ENCODE peak calls at places on chromosomes 11 and 22, in nine cellular contexts. I is endodermal cell, K is WERI-Rb-1, L is uterus, H is body of pancreas, Q is right lobe of liver, B is AG04450, P is tibial nerve, D is HCT116. U is an unnamed sample.

GRCh38 chr11:68843703-68844312 is 2.1 kb upstream of the CPT1A start:
- DNase-seq in Q (peak), K (no peak), B (no peak), H (peak), L (peak), I (peak), P (no peak), D (peak), U (no peak)

GRCh38 chr11:70115778-70116177 is 37.7 kb downstream of the ANO1 start:
- DNase-seq in K (no peak), P (no peak), I (no peak), H (no peak), D (no peak), Q (no peak), L (no peak), B (no peak), U (no peak)

GRCh38 chr22:48919187-48919590 is 908.5 kb downstream of the BRD1 start:
- DNase-seq in H (no peak), B (no peak), K (peak), D (no peak), I (no peak), L (no peak), P (no peak), Q (no peak), U (no peak)

GRCh38 chr22:42646569-42647525 is 2.3 kb downstream of the CYB5R3 start:
- DNase-seq in L (peak), Q (peak), B (no peak), K (no peak), H (peak), D (no peak), I (no peak), P (no peak), U (no peak)

GRCh38 chr22:45683680-45684079 is 12.0 kb downstream of the ATXN10 start:
- DNase-seq in D (no peak), H (no peak), L (no peak), B (no peak), Q (no peak), P (no peak), I (no peak), K (no peak), U (no peak)

GRCh38 chr11:45169310-45170072 is 23.1 kb downstream of the PRDM11 start:
- DNase-seq in P (no peak), L (no peak), D (no peak), B (no peak), I (no peak), H (no peak), K (no peak), Q (no peak), U (no peak)

GRCh38 chr11:134460881-134461280 is 48.8 kb upstream of the B3GAT1 start:
- DNase-seq in Q (peak), D (no peak), I (no peak), K (no peak), B (no peak), P (no peak), H (no peak), L (no peak), U (no peak)

GRCh38 chr11:127383026-127383425 is 382.5 kb upstream of the KIRREL3 start:
- DNase-seq in H (no peak), I (no peak), L (no peak), B (no peak), K (no peak), P (no peak), Q (no peak), D (no peak), U (no peak)

GRCh38 chr11:33598426-33599069 is 102.1 kb downstream of the C11orf91 start:
- DNase-seq in Q (no peak), B (no peak), I (peak), D (no peak), K (no peak), H (peak), L (no peak), P (no peak), U (no peak)

GRCh38 chr11:13104619-13105236 is 95.6 kb downstream of the RASSF10 start:
- DNase-seq in P (no peak), D (no peak), B (no peak), K (no peak), Q (no peak), L (no peak), I (no peak), H (no peak), U (no peak)

GRCh38 chr22:49352361-49353169 is 475.1 kb downstream of the BRD1 start:
- DNase-seq in K (no peak), L (no peak), I (peak), Q (no peak), B (no peak), P (no peak), H (no peak), D (no peak), U (no peak)

GRCh38 chr11:69682221-69682620 is 7.1 kb upstream of the LTO1 start:
- DNase-seq in H (no peak), K (no peak), D (no peak), P (no peak), Q (no peak), B (no peak), I (no peak), L (no peak), U (no peak)

GRCh38 chr11:33790088-33790487 is 15.8 kb upstream of the FBXO3 start:
- DNase-seq in Q (no peak), H (no peak), I (no peak), P (no peak), L (no peak), D (no peak), B (no peak), K (peak), U (no peak)

GRCh38 chr22:20244744-20245576 is 23.2 kb downstream of the RTN4R start:
- DNase-seq in D (no peak), I (no peak), K (no peak), H (no peak), Q (no peak), P (no peak), L (no peak), B (no peak), U (no peak)

GRCh38 chr11:46295312-46295995 is 18.0 kb downstream of the CREB3L1 start:
- DNase-seq in I (peak), B (no peak), H (peak), L (peak), P (peak), Q (no peak), D (no peak), K (peak), U (no peak)

GRCh38 chr22:41479671-41480396 is 10.9 kb downstream of the ACO2 start:
- DNase-seq in H (no peak), K (no peak), D (no peak), Q (no peak), B (no peak), I (peak), L (no peak), P (no peak), U (no peak)

GRCh38 chr22:43001271-43002197 is 13.4 kb downstream of the PACSIN2 start:
- DNase-seq in B (no peak), K (no peak), H (no peak), P (no peak), I (no peak), L (no peak), Q (no peak), D (no peak), U (no peak)

GRCh38 chr11:116686891-116687290 is 85.9 kb downstream of the BUD13 start:
- DNase-seq in D (no peak), L (no peak), K (peak), Q (no peak), I (peak), B (no peak), P (no peak), H (no peak), U (no peak)

GRCh38 chr11:22510741-22511140 is 114.9 kb downstream of the FANCF start:
- DNase-seq in H (no peak), K (no peak), D (no peak), Q (no peak), L (no peak), I (no peak), P (no peak), B (no peak), U (no peak)

GRCh38 chr11:120256779-120257178 is 16.8 kb downstream of the POU2F3 start:
- DNase-seq in B (no peak), I (no peak), L (no peak), D (no peak), K (no peak), Q (no peak), P (no peak), H (no peak), U (no peak)

GRCh38 chr22:18110944-18111758 is 542 bp downstream of the TUBA8 start:
- DNase-seq in B (no peak), K (no peak), L (no peak), Q (no peak), H (no peak), I (no peak), D (no peak), P (no peak), U (no peak)

GRCh38 chr22:18110194-18110943 is at the start of gene TUBA8:
- DNase-seq in K (peak), I (peak), B (no peak), H (peak), L (peak), P (no peak), Q (peak), D (no peak), U (peak)

GRCh38 chr22:18111759-18112330 is 1.2 kb downstream of the TUBA8 start:
- DNase-seq in K (no peak), L (no peak), B (no peak), Q (no peak), P (no peak), D (no peak), H (no peak), I (no peak), U (no peak)

GRCh38 chr22:18108187-18108586 is 2.4 kb upstream of the TUBA8 start:
- DNase-seq in K (no peak), Q (no peak), B (no peak), L (no peak), P (no peak), D (no peak), I (no peak), H (no peak), U (no peak)

GRCh38 chr22:18109410-18110193 is 1.0 kb upstream of the TUBA8 start:
- DNase-seq in P (no peak), L (no peak), K (no peak), B (no peak), I (no peak), H (no peak), D (no peak), Q (no peak), U (no peak)
- H3K27ac ChIP-seq in P (no peak), L (no peak), K (no peak), B (no peak), I (no peak), H (no peak), D (no peak), Q (no peak), U (no peak)

DNA sequence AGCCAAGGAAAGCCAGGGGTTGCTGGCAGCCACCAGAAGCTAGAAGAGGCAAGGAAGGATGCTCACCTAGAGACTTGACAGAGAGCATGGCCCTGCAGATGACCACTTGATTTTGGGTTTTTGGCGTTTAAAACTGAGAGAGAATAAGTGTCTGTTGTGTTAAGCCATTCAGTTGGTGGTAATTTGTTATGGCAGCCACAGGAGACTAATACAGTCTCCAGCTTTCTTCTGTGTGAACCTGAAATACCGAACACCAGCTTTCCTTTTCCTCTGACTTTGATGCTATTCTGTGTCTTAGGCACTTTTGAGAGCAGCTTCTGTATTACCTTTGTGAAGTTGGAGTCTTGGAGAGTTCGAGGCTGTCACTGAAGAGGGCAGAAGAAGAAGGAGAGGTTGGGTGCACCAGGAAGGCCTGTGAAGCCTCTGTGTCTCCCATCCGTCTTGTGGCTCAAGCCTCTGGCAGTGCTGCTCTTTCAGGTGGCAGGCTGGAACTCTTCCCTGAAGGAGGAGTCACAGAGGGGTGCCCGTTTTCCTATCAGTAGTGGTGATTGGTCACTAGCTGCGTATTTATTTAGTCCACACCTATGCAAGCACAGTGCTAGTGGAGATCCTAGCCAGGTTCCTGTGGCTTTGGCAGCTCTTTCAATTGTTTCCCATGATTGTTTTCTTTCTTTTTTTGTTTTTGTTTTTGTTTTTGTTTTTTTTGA is 2.5 kb downstream of the TBC1D22A start:
- DNase-seq in Q (no peak), K (no peak), P (no peak), B (no peak), H (peak), D (no peak), I (peak), L (no peak), U (no peak)
- H3K4me3 ChIP-seq in Q (no peak), K (no peak), P (no peak), B (no peak), H (no peak), D (no peak), I (peak), L (no peak), U (no peak)

GRCh38 chr11:20090654-20091374 is 69.5 kb downstream of the DBX1 start:
- DNase-seq in D (no peak), H (no peak), P (no peak), Q (no peak), K (peak), L (no peak), I (no peak), B (no peak), U (no peak)
- TF ChIP-seq CTCF in D (no peak), H (no peak), P (no peak), Q (no peak), K (no peak), L (no peak), I (no peak), B (no peak), U (no peak)

GRCh38 chr22:32911526-32911925 is 110.0 kb downstream of the TIMP3 start:
- DNase-seq in K (no peak), Q (no peak), L (no peak), P (no peak), D (no peak), I (no peak), B (no peak), H (no peak), U (no peak)
- H3K27ac ChIP-seq in K (no peak), Q (no peak), L (no peak), P (no peak), D (no peak), I (no peak), B (no peak), H (no peak), U (no peak)

DNA sequence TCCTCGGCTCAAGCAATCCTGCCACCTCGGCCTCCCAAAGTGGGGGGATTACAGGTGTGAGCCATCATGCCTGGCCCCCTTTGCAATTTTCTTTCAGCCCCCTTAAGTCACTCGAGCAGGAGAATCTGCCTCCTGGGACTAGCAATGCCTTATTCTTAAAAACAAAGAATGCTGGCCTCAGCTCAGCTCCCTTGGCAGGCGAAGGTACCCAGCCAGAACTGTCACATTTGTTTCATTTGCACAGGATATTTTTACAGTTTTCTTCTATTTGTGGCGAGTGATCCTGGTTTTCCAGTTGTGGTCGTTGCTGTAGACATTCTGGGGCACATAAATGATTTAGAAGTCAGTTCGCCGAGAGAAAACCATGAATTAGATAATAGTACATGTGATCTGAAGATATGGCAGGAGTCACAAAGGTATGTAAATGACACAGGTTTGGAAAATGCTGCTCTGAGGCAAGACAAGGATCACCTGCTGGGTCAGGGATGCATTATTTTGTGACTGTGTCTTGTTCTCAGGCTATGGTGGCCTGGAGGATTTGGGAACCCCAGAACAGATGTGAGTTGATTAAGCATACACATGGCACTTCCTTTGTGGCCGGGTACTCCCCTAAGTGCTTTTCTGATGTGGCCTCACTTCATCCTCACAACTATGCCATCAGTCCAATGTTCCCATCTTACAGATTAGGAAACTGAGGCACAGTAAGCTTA is 51.2 kb upstream of the SLC22A12 start:
- DNase-seq in Q (no peak), I (no peak), D (no peak), P (no peak), H (no peak), K (no peak), B (no peak), L (no peak), U (no peak)
- H3K4me3 ChIP-seq in Q (no peak), I (no peak), D (no peak), P (no peak), H (no peak), K (no peak), B (no peak), L (no peak), U (peak)